ENCODE peak calls at places on chromosomes 2 and 18, in ten cellular contexts. P is LNCaP clone FGC, C is GM23338, Y is GDM1, D is T1000, L is BJ, F is C1 segment of cervical spinal cord, G is ELR, N is T-helper 2 cell, J is substantia nigra. K is an unnamed sample.

GRCh38 chr2:124034265-124034664 is 9.2 kb downstream of the CNTNAP5 start:
- DNase-seq in P (peak; percentile 79), C (no peak), Y (no peak), D (no peak), L (no peak), F (no peak), G (no peak), N (no peak), J (no peak), K (no peak)

GRCh38 chr2:109516445-109517117 is 97.2 kb downstream of the SEPTIN10 start:
- DNase-seq in P (peak; percentile 11), C (peak; percentile 87), Y (peak; percentile 18), D (no peak), L (no peak), F (no peak), G (peak; percentile 66), N (no peak), J (no peak), K (no peak)

GRCh38 chr2:200993097-200993496 is 29.6 kb upstream of the ORC2 start:
- DNase-seq in P (no peak), C (no peak), Y (no peak), D (no peak), L (no peak), F (no peak), G (peak; percentile 9), N (no peak), J (no peak), K (no peak)

GRCh38 chr2:210363261-210363660 is 48.3 kb upstream of the MYL1 start:
- DNase-seq in P (peak; percentile 14), C (peak; percentile 59), Y (no peak), D (no peak), L (no peak), F (no peak), G (peak; percentile 9), N (no peak), J (no peak), K (no peak)

GRCh38 chr2:26532301-26533250 is 54.7 kb upstream of the OTOF start:
- DNase-seq in P (no peak), C (no peak), Y (no peak), D (no peak), L (no peak), F (no peak), G (no peak), N (no peak), J (no peak), K (no peak)

GRCh38 chr2:96147593-96148201 is 2.5 kb upstream of the DUSP2 start:
- DNase-seq in P (no peak), C (no peak), Y (no peak), D (no peak), L (no peak), F (no peak), G (no peak), N (no peak), J (no peak), K (no peak)

GRCh38 chr2:181575024-181575649 is 81.8 kb downstream of the CERKL start:
- DNase-seq in P (no peak), C (no peak), Y (no peak), D (no peak), L (no peak), F (no peak), G (no peak), N (no peak), J (no peak), K (no peak)

GRCh38 chr2:166126014-166126639 is 1.7 kb downstream of the SCN1A start:
- DNase-seq in P (no peak), C (no peak), Y (no peak), D (no peak), L (peak; percentile 66), F (no peak), G (no peak), N (no peak), J (no peak), K (no peak)

GRCh38 chr2:19722486-19723420 is 179.0 kb downstream of the TTC32 start:
- DNase-seq in P (no peak), C (no peak), Y (no peak), D (no peak), L (no peak), F (no peak), G (no peak), N (no peak), J (no peak), K (no peak)

GRCh38 chr2:25341031-25341727 is 546 bp downstream of the DNMT3A start:
- DNase-seq in P (no peak), C (no peak), Y (peak; percentile 22), D (no peak), L (no peak), F (peak; percentile 44), G (peak; percentile 14), N (no peak), J (no peak), K (no peak)

GRCh38 chr2:140247451-140248205 is 1467.4 kb upstream of the NXPH2 start:
- DNase-seq in P (no peak), C (no peak), Y (no peak), D (no peak), L (peak; percentile 17), F (no peak), G (peak; percentile 58), N (no peak), J (no peak), K (no peak)

GRCh38 chr18:13216732-13217465 is 1.7 kb upstream of the LDLRAD4 start:
- DNase-seq in P (no peak), C (peak; percentile 61), Y (peak; percentile 51), D (no peak), L (no peak), F (peak; percentile 74), G (peak; percentile 14), N (peak; percentile 32), J (no peak), K (no peak)

GRCh38 chr2:23753291-23754006 is 173.5 kb downstream of the ATAD2B start:
- DNase-seq in P (no peak), C (no peak), Y (no peak), D (no peak), L (no peak), F (no peak), G (no peak), N (no peak), J (no peak), K (no peak)

GRCh38 chr2:16617282-16618266 is 48.1 kb downstream of the CYRIA start:
- DNase-seq in P (peak; percentile 63), C (peak; percentile 76), Y (no peak), D (no peak), L (no peak), F (peak; percentile 41), G (no peak), N (no peak), J (no peak), K (no peak)

GRCh38 chr18:13461936-13462335 is 243.4 kb downstream of the LDLRAD4 start:
- DNase-seq in P (no peak), C (no peak), Y (no peak), D (no peak), L (no peak), F (no peak), G (no peak), N (no peak), J (no peak), K (no peak)

GRCh38 chr18:57833441-57834101 is 30.5 kb upstream of the ATP8B1 start:
- DNase-seq in P (no peak), C (peak; percentile 13), Y (peak; percentile 20), D (no peak), L (no peak), F (no peak), G (peak; percentile 75), N (no peak), J (no peak), K (no peak)

GRCh38 chr2:128260239-128261138 is 58.2 kb downstream of the HS6ST1 start:
- DNase-seq in P (no peak), C (peak; percentile 79), Y (no peak), D (peak; percentile 47), L (peak; percentile 26), F (peak; percentile 95), G (peak; percentile 82), N (no peak), J (no peak), K (no peak)

GRCh38 chr2:101759162-101759561 is 61.7 kb downstream of the MAP4K4 start:
- DNase-seq in P (no peak), C (no peak), Y (no peak), D (no peak), L (peak; percentile 81), F (no peak), G (peak; percentile 96), N (no peak), J (no peak), K (no peak)

K was measured in SIG-M5.